ENCODE peak calls at places on chromosome X, in seven cellular contexts. H is fibroblast of mammary gland, P is endothelial cell, B is epithelial cell of esophagus, X is SW 1271, K is right cardiac atrium, N is EL. J is an unnamed sample.
A peak's percentile ranks its signal among the peaks of the same experiment; 100 is the strongest.

GRCh38 chrX:71178908-71179307 is 34.3 kb downstream of the NLGN3 start:
- DNase-seq in P (peak; percentile 38), B (peak; percentile 64), K (no peak), N (peak; percentile 65), H (peak; percentile 73), X (peak; percentile 32), J (peak; percentile 6)

GRCh38 chrX:124736553-124737240 is 390.3 kb downstream of the SH2D1A start:
- DNase-seq in X (no peak), H (no peak), N (no peak), B (no peak), K (peak; percentile 19), P (peak; percentile 3), J (peak; percentile 5)

GRCh38 chrX:118552501-118552900 is 56.9 kb downstream of the DOCK11 start:
- DNase-seq in H (peak; percentile 91), X (no peak), P (no peak), B (peak; percentile 86), K (no peak), N (peak; percentile 75), J (no peak)

GRCh38 chrX:38807873-38808272 is 6.6 kb downstream of the MID1IP1 start:
- DNase-seq in X (no peak), K (no peak), P (no peak), N (no peak), H (no peak), B (no peak), J (no peak)

GRCh38 chrX:109974906-109975655 is 27.8 kb upstream of the TMEM164 start:
- DNase-seq in K (no peak), N (no peak), B (peak; percentile 17), X (no peak), H (peak; percentile 46), P (no peak), J (no peak)

GRCh38 chrX:53950130-53950733 is 94.0 kb downstream of the PHF8 start:
- DNase-seq in B (peak; percentile 19), P (no peak), X (no peak), K (no peak), H (no peak), N (no peak), J (no peak)

GRCh38 chrX:34288782-34289181 is 156.7 kb upstream of the FAM47A start:
- DNase-seq in K (no peak), H (no peak), B (no peak), P (no peak), N (no peak), X (no peak), J (no peak)

GRCh38 chrX:57904481-57904880 is 5.8 kb downstream of the ZXDA start:
- DNase-seq in P (no peak), H (no peak), N (no peak), B (no peak), X (no peak), K (no peak), J (no peak)

GRCh38 chrX:70613295-70613694 is 168.7 kb downstream of the DLG3 start:
- DNase-seq in N (peak; percentile 75), K (no peak), B (peak; percentile 50), P (no peak), X (no peak), H (peak; percentile 22), J (no peak)

GRCh38 chrX:75228854-75229253 is 45.0 kb upstream of the UPRT start:
- DNase-seq in B (no peak), K (no peak), P (no peak), X (no peak), N (no peak), H (no peak), J (no peak)

GRCh38 chrX:30521440-30522182 is 56.0 kb downstream of the TASL start:
- DNase-seq in X (no peak), H (peak; percentile 48), N (peak; percentile 55), B (peak; percentile 56), P (no peak), K (no peak), J (no peak)

GRCh38 chrX:120358687-120359086 is 3.2 kb upstream of the ATP1B4 start:
- DNase-seq in P (no peak), H (peak; percentile 35), X (no peak), N (peak; percentile 52), K (no peak), B (peak; percentile 61), J (peak; percentile 23)

GRCh38 chrX:105695451-105695850 is 126.9 kb upstream of the NRK start:
- DNase-seq in B (peak; percentile 75), K (no peak), N (no peak), P (no peak), H (peak; percentile 77), X (no peak), J (no peak)

GRCh38 chrX:35101901-35102300 is 159.3 kb downstream of the FAM47B start:
- DNase-seq in B (peak; percentile 58), X (no peak), P (no peak), N (no peak), H (no peak), K (no peak), J (no peak)

GRCh38 chrX:150731795-150732194 is 38.6 kb downstream of the MTMR1 start:
- DNase-seq in K (no peak), P (no peak), B (peak; percentile 83), H (peak; percentile 99), X (no peak), N (peak; percentile 85), J (peak; percentile 37)

GRCh38 chrX:23610491-23610890 is 56.8 kb upstream of the PRDX4 start:
- DNase-seq in X (no peak), H (peak; percentile 41), P (no peak), N (no peak), B (peak; percentile 6), K (no peak), J (no peak)

GRCh38 chrX:153708415-153708814 is 15.8 kb downstream of the BCAP31 start:
- DNase-seq in H (peak; percentile 84), X (peak; percentile 53), K (peak; percentile 85), N (peak; percentile 79), B (peak; percentile 92), P (peak; percentile 73), J (no peak)

GRCh38 chrX:12901486-12901885 is 4.9 kb upstream of the TLR8 start:
- DNase-seq in B (peak; percentile 61), N (peak; percentile 46), H (peak; percentile 47), P (peak; percentile 38), K (peak; percentile 68), X (peak; percentile 16), J (peak; percentile 37)

GRCh38 chrX:140765043-140765784 is 55.7 kb downstream of the LINC00632 start:
- DNase-seq in X (no peak), B (no peak), H (peak; percentile 65), P (peak; percentile 13), N (peak; percentile 36), K (no peak), J (no peak)

GRCh38 chrX:37371578-37371981 is 22.4 kb downstream of the PRRG1 start:
- DNase-seq in P (no peak), K (peak; percentile 41), N (peak; percentile 7), X (no peak), B (peak; percentile 1), H (peak; percentile 23), J (no peak)

GRCh38 chrX:122512561-122513072 is 671.5 kb upstream of the GRIA3 start:
- DNase-seq in B (peak; percentile 45), N (peak; percentile 52), X (no peak), K (no peak), H (peak; percentile 8), P (no peak), J (no peak)

GRCh38 chrX:45781901-45782553 is 581.4 kb upstream of the DIPK2B start:
- DNase-seq in P (no peak), N (peak; percentile 67), B (peak; percentile 79), H (peak; percentile 86), X (no peak), K (no peak), J (no peak)

GRCh38 chrX:56232221-56233082 is at the start of gene KLF8:
- DNase-seq in X (no peak), N (no peak), K (peak; percentile 74), P (peak; percentile 13), H (peak; percentile 15), B (peak; percentile 68), J (peak; percentile 19)

GRCh38 chrX:134990475-134991473 is at the start of gene SMIM10:
- DNase-seq in K (peak; percentile 94), N (peak; percentile 87), B (peak; percentile 48), X (no peak), P (peak; percentile 41), H (peak; percentile 84), J (peak; percentile 4)

GRCh38 chrX:71128915-71129765 is 10.7 kb downstream of the MED12 start:
- DNase-seq in X (peak; percentile 3), K (peak; percentile 85), B (peak; percentile 57), H (peak; percentile 53), P (peak; percentile 65), N (peak; percentile 37), J (peak; percentile 49)

GRCh38 chrX:8138252-8138651 is 32.8 kb downstream of the VCX2 start:
- DNase-seq in X (no peak), N (no peak), H (peak; percentile 1), B (no peak), K (no peak), P (no peak), J (no peak)